ENCODE peak calls at places on chromosomes 11 and 22, in nine cellular contexts. P is bronchial epithelial cell, T is GM06990, J is mesothelial cell of epicardium, D is OCI-LY7, W is AG09319, M is cardiac fibroblast, L is chondrocyte, A is foreskin fibroblast. Z is an unnamed sample.

GRCh38 chr11:44985721-44986120 is 35.0 kb upstream of the TP53I11 start:
- DNase-seq in P (no peak), T (no peak), J (no peak), D (no peak), W (no peak), M (no peak), L (no peak), A (no peak), Z (no peak)

GRCh38 chr11:96167233-96167632 is 175.8 kb downstream of the MAML2 start:
- DNase-seq in P (no peak), T (no peak), J (no peak), D (no peak), W (no peak), M (no peak), L (no peak), A (no peak), Z (no peak)

GRCh38 chr11:79066456-79067354 is 374.1 kb downstream of the TENM4 start:
- DNase-seq in P (no peak), T (no peak), J (no peak), D (no peak), W (no peak), M (peak), L (no peak), A (no peak), Z (no peak)

GRCh38 chr11:114280696-114281095 is 15.5 kb upstream of the NNMT start:
- DNase-seq in P (peak), T (no peak), J (peak), D (peak), W (peak), M (peak), L (no peak), A (peak), Z (no peak)

GRCh38 chr11:100719809-100720221 is 32.7 kb downstream of the ARHGAP42 start:
- DNase-seq in P (peak), T (no peak), J (no peak), D (no peak), W (peak), M (peak), L (no peak), A (peak), Z (no peak)

GRCh38 chr11:130873766-130874165 is 42.5 kb downstream of the SNX19 start:
- DNase-seq in P (peak), T (no peak), J (no peak), D (no peak), W (no peak), M (no peak), L (no peak), A (peak), Z (no peak)

GRCh38 chr11:72577271-72577681 is 96.9 kb downstream of the PDE2A start:
- DNase-seq in P (no peak), T (no peak), J (no peak), D (no peak), W (no peak), M (no peak), L (peak), A (no peak), Z (no peak)

GRCh38 chr22:38513063-38513462 is 7.0 kb upstream of the DDX17 start:
- DNase-seq in P (no peak), T (peak), J (no peak), D (peak), W (no peak), M (no peak), L (no peak), A (no peak), Z (no peak)

GRCh38 chr11:119044708-119045107 is 12.3 kb downstream of the HYOU1 start:
- DNase-seq in P (no peak), T (no peak), J (no peak), D (no peak), W (no peak), M (no peak), L (no peak), A (no peak), Z (no peak)

GRCh38 chr11:66288138-66288865 is 641 bp downstream of the YIF1A start:
- DNase-seq in P (no peak), T (no peak), J (no peak), D (peak), W (no peak), M (no peak), L (no peak), A (no peak), Z (no peak)

GRCh38 chr11:108786281-108786990 is 121.6 kb downstream of the DDX10 start:
- DNase-seq in P (peak), T (no peak), J (no peak), D (no peak), W (no peak), M (no peak), L (no peak), A (no peak), Z (no peak)

GRCh38 chr11:108167624-108168023 is 46.3 kb downstream of the ACAT1 start:
- DNase-seq in P (no peak), T (no peak), J (no peak), D (peak), W (no peak), M (no peak), L (no peak), A (no peak), Z (no peak)

GRCh38 chr22:37228106-37229011 is 15.7 kb downstream of the RAC2 start:
- DNase-seq in P (peak), T (no peak), J (no peak), D (no peak), W (no peak), M (peak), L (no peak), A (no peak), Z (no peak)

GRCh38 chr11:18698341-18699268 is at the start of gene TMEM86A:
- DNase-seq in P (peak), T (peak), J (peak), D (peak), W (peak), M (peak), L (peak), A (peak), Z (peak)

GRCh38 chr11:32088117-32088941 is 2.5 kb upstream of the RCN1 start:
- DNase-seq in P (peak), T (no peak), J (no peak), D (no peak), W (peak), M (peak), L (no peak), A (peak), Z (no peak)

GRCh38 chr22:50542416-50542927 is 3.2 kb upstream of the KLHDC7B start:
- DNase-seq in P (peak), T (peak), J (no peak), D (no peak), W (no peak), M (no peak), L (no peak), A (no peak), Z (no peak)

GRCh38 chr11:33329705-33330329 is 72.6 kb downstream of the HIPK3 start:
- DNase-seq in P (peak), T (no peak), J (no peak), D (peak), W (peak), M (peak), L (no peak), A (peak), Z (no peak)

GRCh38 chr11:57248780-57249383 is 11.8 kb upstream of the APLNR start:
- DNase-seq in P (peak), T (no peak), J (peak), D (peak), W (peak), M (peak), L (no peak), A (peak), Z (peak)

GRCh38 chr22:41659941-41660340 is 28.7 kb downstream of the SNU13 start:
- DNase-seq in P (no peak), T (no peak), J (no peak), D (no peak), W (no peak), M (no peak), L (no peak), A (no peak), Z (no peak)

GRCh38 chr11:8533332-8533731 is 60.7 kb downstream of the STK33 start:
- DNase-seq in P (peak), T (peak), J (no peak), D (no peak), W (no peak), M (no peak), L (no peak), A (no peak), Z (no peak)

GRCh38 chr11:125110996-125111340 is 458 bp downstream of the TMEM218 start:
- DNase-seq in P (peak), T (no peak), J (no peak), D (peak), W (no peak), M (no peak), L (no peak), A (no peak), Z (no peak)

GRCh38 chr22:38758276-38758945 is 2.6 kb upstream of the SUN2 start:
- DNase-seq in P (no peak), T (no peak), J (no peak), D (no peak), W (no peak), M (no peak), L (no peak), A (no peak), Z (no peak)

GRCh38 chr11:102473543-102473942 is 21.0 kb upstream of the TMEM123 start:
- DNase-seq in P (no peak), T (no peak), J (no peak), D (no peak), W (no peak), M (no peak), L (no peak), A (no peak), Z (no peak)

GRCh38 chr11:103673773-103674172 is 362.7 kb upstream of the DDI1 start:
- DNase-seq in P (peak), T (no peak), J (no peak), D (no peak), W (no peak), M (peak), L (no peak), A (no peak), Z (no peak)

GRCh38 chr11:80930038-80930437 is 1489.2 kb upstream of the TENM4 start:
- DNase-seq in P (no peak), T (no peak), J (no peak), D (no peak), W (no peak), M (no peak), L (no peak), A (no peak), Z (no peak)

GRCh38 chr22:38266120-38266519 is 6.7 kb downstream of the TMEM184B start:
- DNase-seq in P (no peak), T (no peak), J (no peak), D (no peak), W (no peak), M (peak), L (no peak), A (no peak), Z (no peak)

GRCh38 chr11:118882489-118882888 is 1.2 kb upstream of the CXCR5 start:
- DNase-seq in P (no peak), T (no peak), J (no peak), D (no peak), W (no peak), M (no peak), L (no peak), A (no peak), Z (no peak)

GRCh38 chr22:33038131-33038772 is 19.9 kb downstream of the SYN3 start:
- DNase-seq in P (no peak), T (no peak), J (no peak), D (no peak), W (no peak), M (peak), L (no peak), A (peak), Z (no peak)

DNA sequence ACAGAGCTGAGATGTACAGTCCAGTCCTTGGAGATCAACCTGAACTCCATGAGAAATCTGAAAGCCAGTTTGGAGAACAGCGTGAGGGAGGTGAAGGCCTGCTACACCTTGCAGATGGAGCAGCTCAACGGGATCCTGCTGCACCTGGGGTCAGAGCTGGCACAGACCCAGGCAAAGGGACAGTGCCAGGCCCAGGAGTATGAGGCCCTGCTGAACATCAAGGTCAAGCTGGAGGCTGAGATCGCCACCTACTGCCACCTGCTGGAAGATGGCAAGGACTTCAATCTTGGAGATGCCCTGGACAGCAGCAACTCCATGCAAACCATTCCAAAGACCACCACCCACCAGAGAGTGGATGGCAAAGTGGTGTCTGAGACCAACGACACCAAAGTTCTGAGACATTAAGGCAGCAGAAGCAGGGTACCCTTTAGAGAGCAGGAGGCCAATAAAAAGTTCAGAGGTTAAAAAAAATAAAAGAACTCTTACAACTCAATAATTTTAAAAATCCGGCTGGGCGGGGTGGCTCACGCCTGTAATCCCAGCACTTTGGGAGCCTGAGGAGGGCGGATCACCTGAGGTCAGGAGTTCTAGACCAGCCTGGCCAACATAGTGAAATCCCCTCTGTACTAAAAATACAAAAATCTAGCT is 69.9 kb upstream of the RTL6 start:
- DNase-seq in P (peak), T (no peak), J (no peak), D (peak), W (no peak), M (peak), L (no peak), A (peak), Z (peak)
- TF ChIP-seq CTCF in P (peak), T (peak), J (peak), D (peak), W (peak), M (peak), L (peak), A (peak), Z (no peak)

GRCh38 chr11:126723665-126724045 is 276.9 kb downstream of the KIRREL3 start:
- DNase-seq in P (no peak), T (no peak), J (no peak), D (no peak), W (no peak), M (no peak), L (no peak), A (no peak), Z (no peak)
- TF ChIP-seq CTCF in P (no peak), T (no peak), J (no peak), D (no peak), W (no peak), M (no peak), L (no peak), A (no peak), Z (no peak)

DNA sequence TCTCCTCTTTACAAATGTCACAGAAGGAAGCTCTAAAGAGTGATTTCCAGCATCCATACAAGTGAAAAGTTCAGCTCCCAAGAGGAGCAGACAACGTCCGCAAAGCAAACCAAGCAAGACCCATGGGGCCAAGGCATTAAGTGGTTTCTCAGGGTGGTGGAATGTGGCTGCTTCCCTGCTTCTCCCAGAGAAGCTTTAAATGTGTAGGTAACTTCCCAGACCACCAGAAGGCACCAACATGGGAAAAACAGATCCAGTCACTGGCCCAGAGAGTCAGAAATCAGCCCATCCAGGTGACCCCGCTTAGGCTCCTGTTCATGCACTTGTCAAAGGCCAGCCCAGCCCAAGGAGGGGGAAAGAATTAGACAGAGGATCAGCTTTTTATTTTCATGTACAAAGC is 13.3 kb upstream of the PHF21A start:
- DNase-seq in P (no peak), T (no peak), J (no peak), D (no peak), W (no peak), M (no peak), L (no peak), A (no peak), Z (no peak)
- TF ChIP-seq CTCF in P (no peak), T (no peak), J (no peak), D (no peak), W (no peak), M (no peak), L (peak), A (no peak), Z (no peak)

GRCh38 chr11:70194792-70195791 is 8.0 kb upstream of the FADD start:
- DNase-seq in P (peak), T (no peak), J (no peak), D (no peak), W (no peak), M (no peak), L (no peak), A (no peak), Z (no peak)
- TF ChIP-seq CTCF in P (no peak), T (no peak), J (no peak), D (no peak), W (no peak), M (no peak), L (no peak), A (no peak), Z (no peak)

DNA sequence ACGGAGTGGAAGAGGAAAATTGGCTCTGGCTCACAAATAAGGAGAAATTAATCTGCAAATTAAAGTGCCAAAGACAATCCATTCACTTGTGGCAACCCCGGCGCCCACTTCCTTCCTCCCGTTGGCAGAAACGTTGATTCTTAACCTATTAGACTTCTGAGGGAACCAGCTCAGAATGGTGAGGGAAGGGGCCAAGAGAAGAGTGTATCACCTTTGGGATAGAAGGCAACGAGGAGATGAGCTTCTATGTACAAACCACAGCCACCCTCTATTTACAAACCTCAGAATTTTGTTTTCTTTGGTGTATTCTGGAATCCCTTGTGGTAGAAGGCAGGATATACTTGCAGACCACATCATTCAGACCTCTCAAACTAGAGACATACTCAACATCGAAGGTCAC is 1.1 kb downstream of the MB start:
- DNase-seq in P (no peak), T (no peak), J (no peak), D (no peak), W (no peak), M (no peak), L (no peak), A (no peak), Z (no peak)
- TF ChIP-seq CTCF in P (no peak), T (no peak), J (no peak), D (peak), W (no peak), M (no peak), L (no peak), A (no peak), Z (no peak)

DNA sequence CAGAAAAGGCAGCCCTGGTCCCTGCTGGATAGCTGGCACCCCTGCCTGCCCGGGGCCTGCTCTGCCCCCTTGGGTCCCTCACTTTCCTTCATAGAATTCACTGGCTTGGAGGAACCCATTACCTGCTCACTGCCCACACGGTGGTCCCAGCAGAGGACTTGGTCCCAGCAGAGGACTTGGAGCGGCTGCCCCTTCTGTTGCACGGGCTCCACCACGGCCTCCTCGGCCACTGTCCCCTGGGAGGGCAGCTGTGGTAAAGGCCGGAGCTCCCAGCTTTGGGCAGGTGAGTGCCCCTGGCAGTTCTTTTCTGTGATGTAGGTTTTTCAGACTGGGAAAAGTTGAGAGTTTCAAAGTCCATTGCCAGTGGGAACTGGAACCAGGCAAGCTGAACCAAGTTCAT is 25.9 kb downstream of the BRSK2 start:
- DNase-seq in P (no peak), T (no peak), J (no peak), D (no peak), W (no peak), M (no peak), L (no peak), A (no peak), Z (no peak)
- TF ChIP-seq CTCF in P (no peak), T (no peak), J (no peak), D (no peak), W (no peak), M (no peak), L (no peak), A (no peak), Z (no peak)